ENCODE peak calls at places on chromosomes 4 and X, in nine cellular contexts. O is neural progenitor cell, G is HCT116, C is GM23248, Y is hepatocyte, I is OCI-LY7, V is GM23338, B is MM.1S, F is SK-N-SH. S is an unnamed sample.

GRCh38 chr4:168119870-168120269 is 27.5 kb downstream of the ANXA10 start:
- DNase-seq in O (no peak), G (no peak), C (peak; percentile 31), Y (no peak), I (no peak), V (no peak), B (no peak), F (no peak), S (no peak)

GRCh38 chr4:185020293-185020808 is 2.1 kb downstream of the HELT start:
- DNase-seq in O (peak; percentile 61), G (no peak), C (peak; percentile 48), Y (no peak), I (no peak), V (peak; percentile 81), B (no peak), F (peak; percentile 48), S (no peak)

GRCh38 chr4:37549003-37549402 is 137.2 kb downstream of the RELL1 start:
- DNase-seq in O (no peak), G (no peak), C (peak; percentile 52), Y (no peak), I (no peak), V (no peak), B (no peak), F (no peak), S (peak; percentile 91)

GRCh38 chr4:75919914-75920313 is 17.7 kb upstream of the PPEF2 start:
- DNase-seq in O (no peak), G (no peak), C (peak; percentile 15), Y (peak; percentile 49), I (no peak), V (no peak), B (no peak), F (no peak), S (no peak)

GRCh38 chr4:170651786-170652185 is 562.0 kb upstream of the AADAT start:
- DNase-seq in O (no peak), G (no peak), C (peak; percentile 26), Y (no peak), I (no peak), V (no peak), B (no peak), F (no peak), S (peak; percentile 53)

GRCh38 chrX:40031861-40032422 is 65.8 kb downstream of the BCOR start:
- DNase-seq in O (peak; percentile 38), G (no peak), C (no peak), Y (no peak), I (no peak), V (peak; percentile 12), B (no peak), F (no peak), S (peak; percentile 58)

GRCh38 chr4:147059064-147059731 is 113.5 kb upstream of the TTC29 start:
- DNase-seq in O (no peak), G (no peak), C (no peak), Y (no peak), I (peak; percentile 1), V (no peak), B (no peak), F (no peak), S (no peak)

GRCh38 chr4:74278490-74278889 is 29.8 kb upstream of the EPGN start:
- DNase-seq in O (no peak), G (no peak), C (no peak), Y (no peak), I (no peak), V (no peak), B (no peak), F (no peak), S (no peak)

GRCh38 chrX:136689441-136689840 is 41.5 kb downstream of the CD40LG start:
- DNase-seq in O (peak; percentile 65), G (no peak), C (no peak), Y (no peak), I (no peak), V (peak; percentile 60), B (peak; percentile 90), F (no peak), S (no peak)

DNA sequence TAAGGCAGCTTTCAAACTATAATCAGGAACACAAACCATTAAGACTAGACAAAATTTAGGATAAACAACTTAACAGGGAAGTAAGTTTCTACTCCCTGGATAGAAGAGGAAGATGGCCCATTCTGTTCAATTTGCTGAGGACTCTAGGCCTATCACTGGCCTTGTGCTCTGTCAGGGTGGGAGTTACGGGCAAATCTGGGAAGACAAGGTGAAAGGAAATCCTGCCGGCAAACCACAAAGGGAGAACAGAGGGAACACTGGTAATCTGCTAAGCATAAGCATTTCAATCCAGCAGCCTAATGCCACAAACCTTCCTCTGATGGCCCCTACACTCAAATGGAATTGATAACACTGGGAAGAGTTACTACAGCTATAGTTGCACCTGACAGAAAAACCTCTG is 8.3 kb downstream of the GPR82 start:
- DNase-seq in O (peak; percentile 22), G (no peak), C (no peak), Y (no peak), I (no peak), V (peak; percentile 2), B (no peak), F (no peak), S (no peak)
- H3K4me1 ChIP-seq in O (peaks cover 5% of the 10 kb centered on the region), G (no peaks in the 10 kb centered on the region), C (no peaks in the 10 kb centered on the region), Y (no peaks in the 10 kb centered on the region), I (peaks cover 62% of the 10 kb centered on the region), V (peaks cover 3% of the 10 kb centered on the region), B (peaks cover 4% of the 10 kb centered on the region), F (no peaks in the 10 kb centered on the region), S (no peaks in the 10 kb centered on the region)

GRCh38 chr4:68499021-68499420 is 51.8 kb downstream of the TMPRSS11E start:
- DNase-seq in O (no peak), G (no peak), C (no peak), Y (peak; percentile 0), I (no peak), V (no peak), B (no peak), F (no peak), S (no peak)
- TF ChIP-seq EZH2phosphoT487 in O (no peak), G (no peak), C (no peak), Y (no peak), I (no peak), V (no peak), B (no peak), F (no peak), S (no peak)

GRCh38 chrX:107733686-107734085 is 41.9 kb downstream of the TSC22D3 start:
- DNase-seq in O (no peak), G (no peak), C (no peak), Y (no peak), I (no peak), V (no peak), B (no peak), F (no peak), S (no peak)
- H3K4me1 ChIP-seq in O (peaks cover 39% of the 10 kb centered on the region), G (peaks cover 40% of the 10 kb centered on the region), C (no peaks in the 10 kb centered on the region), Y (peaks cover 50% of the 10 kb centered on the region), I (peaks cover 6% of the 10 kb centered on the region), V (peaks cover 29% of the 10 kb centered on the region), B (no peaks in the 10 kb centered on the region), F (no peaks in the 10 kb centered on the region), S (peaks cover 36% of the 10 kb centered on the region)

GRCh38 chrX:96407501-96407900 is 277.1 kb upstream of the DIAPH2 start:
- DNase-seq in O (no peak), G (no peak), C (peak; percentile 69), Y (peak; percentile 55), I (no peak), V (no peak), B (no peak), F (no peak), S (peak; percentile 86)

GRCh38 chrX:96405842-96406241 is 278.8 kb upstream of the DIAPH2 start:
- DNase-seq in O (no peak), G (no peak), C (no peak), Y (no peak), I (no peak), V (peak; percentile 51), B (no peak), F (no peak), S (no peak)

GRCh38 chrX:96410927-96411326 is 273.7 kb upstream of the DIAPH2 start:
- DNase-seq in O (no peak), G (no peak), C (no peak), Y (no peak), I (no peak), V (no peak), B (no peak), F (no peak), S (no peak)

GRCh38 chrX:96407981-96408380 is 276.7 kb upstream of the DIAPH2 start:
- DNase-seq in O (no peak), G (no peak), C (no peak), Y (no peak), I (no peak), V (no peak), B (no peak), F (no peak), S (peak; percentile 33)

DNA sequence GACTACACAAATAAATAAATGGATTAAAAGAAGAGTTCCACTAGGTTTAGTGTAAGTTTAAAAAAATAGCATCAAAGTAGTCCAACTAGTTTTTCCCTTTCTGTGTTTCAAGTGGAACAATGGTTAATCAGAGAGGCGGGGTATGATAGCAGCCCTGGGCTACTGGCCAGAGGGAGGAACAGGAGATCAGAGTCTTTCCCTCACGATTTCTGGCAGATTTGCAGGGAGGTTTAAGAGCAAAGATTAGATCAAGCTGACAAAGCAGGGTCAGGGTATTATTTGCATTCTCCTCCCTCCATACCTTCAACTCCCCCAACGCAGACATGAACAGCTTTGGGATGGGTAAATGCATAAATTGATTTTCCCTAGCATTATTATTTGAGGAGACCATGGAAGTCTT is 277.6 kb upstream of the DIAPH2 start:
- DNase-seq in O (peak; percentile 4), G (no peak), C (peak; percentile 55), Y (peak; percentile 30), I (no peak), V (peak; percentile 17), B (no peak), F (no peak), S (peak; percentile 86)
- TF ChIP-seq EZH2phosphoT487 in O (no peak), G (no peak), C (no peak), Y (no peak), I (no peak), V (no peak), B (no peak), F (no peak), S (no peak)

GRCh38 chrX:41108007-41108683 is 22.9 kb downstream of the USP9X start:
- DNase-seq in O (no peak), G (no peak), C (peak; percentile 35), Y (no peak), I (no peak), V (no peak), B (no peak), F (no peak), S (no peak)

GRCh38 chrX:41116948-41117347 is 31.7 kb downstream of the USP9X start:
- DNase-seq in O (no peak), G (no peak), C (no peak), Y (no peak), I (peak; percentile 39), V (no peak), B (peak; percentile 73), F (no peak), S (peak; percentile 4)

GRCh38 chrX:41108684-41109205 is 23.5 kb downstream of the USP9X start:
- DNase-seq in O (peak; percentile 11), G (no peak), C (no peak), Y (no peak), I (no peak), V (peak; percentile 52), B (no peak), F (no peak), S (no peak)

GRCh38 chrX:41110801-41111625 is 25.8 kb downstream of the USP9X start:
- DNase-seq in O (peak; percentile 31), G (no peak), C (no peak), Y (no peak), I (no peak), V (peak; percentile 52), B (no peak), F (no peak), S (no peak)
- H3K4me1 ChIP-seq in O (peaks cover 39% of the 10 kb centered on the region), G (peaks cover 15% of the 10 kb centered on the region), C (peaks cover 33% of the 10 kb centered on the region), Y (peaks cover 9% of the 10 kb centered on the region), I (peaks cover 8% of the 10 kb centered on the region), V (peaks cover 69% of the 10 kb centered on the region), B (peaks cover 4% of the 10 kb centered on the region), F (peaks cover 5% of the 10 kb centered on the region), S (peaks cover 13% of the 10 kb centered on the region)

S was measured in PC-3.